ENCODE peak calls at places on chromosome 10, in five cellular contexts. R is heart left ventricle, O is body of pancreas, J is suprapubic skin, S is ovary. N is an unnamed sample. For H3K9me3, the result is how much of the 10 kb centered on the place peaks cover.

GRCh38 chr10:132906836-132907235 is 35.5 kb downstream of the CFAP46 start:
- DNase-seq in O (no peak), S (no peak), R (no peak), J (no peak), N (peak)

GRCh38 chr10:36725581-36726520 is 399.5 kb upstream of the ANKRD30A start:
- DNase-seq in S (no peak), R (no peak), J (no peak), O (peak), N (peak)

GRCh38 chr10:12444981-12445700 is 95.8 kb downstream of the CAMK1D start:
- DNase-seq in S (no peak), J (no peak), R (no peak), O (no peak), N (no peak)

GRCh38 chr10:62093863-62094291 is 174.8 kb downstream of the RTKN2 start:
- DNase-seq in R (no peak), O (no peak), S (no peak), J (no peak), N (no peak)

GRCh38 chr10:76119515-76119914 is 688.1 kb downstream of the LRMDA start:
- DNase-seq in R (no peak), J (no peak), O (no peak), S (no peak), N (no peak)

GRCh38 chr10:60820093-60820769 is 42.0 kb downstream of the CDK1 start:
- DNase-seq in S (no peak), O (no peak), R (no peak), J (no peak), N (no peak)

GRCh38 chr10:124708922-124709520 is 35.2 kb downstream of the FAM53B start:
- DNase-seq in R (no peak), O (no peak), J (no peak), S (no peak), N (peak)

GRCh38 chr10:52146766-52147165 is 167.3 kb upstream of the DKK1 start:
- DNase-seq in S (no peak), O (no peak), R (no peak), J (no peak), N (no peak)

GRCh38 chr10:123392182-123392930 is 238.2 kb downstream of the BUB3 start:
- DNase-seq in R (no peak), O (no peak), S (no peak), J (no peak), N (no peak)

DNA sequence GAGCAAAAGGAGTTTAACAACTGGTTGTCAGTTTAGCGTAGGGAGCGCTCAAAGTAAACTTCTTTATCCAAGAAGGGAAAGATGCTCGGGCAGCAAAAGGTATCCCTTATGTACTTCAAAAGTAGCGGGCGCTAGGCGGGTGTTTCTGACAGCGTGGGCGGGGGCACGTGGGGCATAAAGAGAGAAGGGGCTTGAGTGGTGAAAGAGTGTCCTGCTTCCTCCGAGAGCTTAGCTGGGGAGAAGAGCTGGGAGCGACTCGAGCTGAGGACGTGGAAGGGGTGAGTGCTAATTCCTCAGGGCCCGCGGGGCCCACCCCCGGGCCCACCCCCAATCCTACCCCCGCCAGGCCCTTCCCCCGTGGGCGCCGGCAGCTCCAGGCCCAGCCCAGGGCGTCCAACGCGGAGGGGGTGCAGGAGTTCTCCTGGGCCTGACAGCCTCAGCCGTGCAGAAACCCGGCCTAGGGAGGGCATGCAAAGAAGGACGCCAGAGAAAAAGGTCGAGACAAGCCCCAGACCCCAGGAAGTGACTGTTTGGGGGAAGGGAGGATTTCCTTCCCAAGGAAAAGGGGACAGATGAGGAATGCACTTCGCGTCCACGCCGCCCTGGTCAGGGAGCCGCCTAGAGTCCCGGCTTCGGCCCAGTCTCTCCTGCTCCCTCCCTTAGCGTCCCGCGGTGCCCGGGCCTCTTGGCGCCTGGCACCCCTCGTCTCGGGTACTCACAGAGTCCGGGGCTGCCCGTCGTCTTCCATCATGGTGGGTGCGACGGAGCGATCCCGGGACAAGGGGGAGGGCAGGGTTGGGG is 849 bp downstream of the TIAL1 start:
- DNase-seq in R (peak), O (peak), J (peak), S (peak), N (peak)
- TF ChIP-seq POLR2A in R (no peak), O (no peak), J (no peak), S (no peak), N (no peak)

GRCh38 chr10:70726909-70727495 is 54.7 kb downstream of the ADAMTS14 start:
- DNase-seq in O (no peak), S (no peak), J (no peak), R (no peak), N (no peak)

GRCh38 chr10:70729763-70730357 is 55.3 kb downstream of the TBATA start:
- DNase-seq in S (peak), J (no peak), O (peak), R (no peak), N (no peak)

GRCh38 chr10:70723771-70724170 is 51.5 kb downstream of the ADAMTS14 start:
- DNase-seq in O (no peak), S (no peak), R (no peak), J (no peak), N (no peak)

GRCh38 chr10:70730955-70731354 is 54.2 kb downstream of the TBATA start:
- DNase-seq in O (no peak), J (no peak), S (no peak), R (no peak), N (no peak)

DNA sequence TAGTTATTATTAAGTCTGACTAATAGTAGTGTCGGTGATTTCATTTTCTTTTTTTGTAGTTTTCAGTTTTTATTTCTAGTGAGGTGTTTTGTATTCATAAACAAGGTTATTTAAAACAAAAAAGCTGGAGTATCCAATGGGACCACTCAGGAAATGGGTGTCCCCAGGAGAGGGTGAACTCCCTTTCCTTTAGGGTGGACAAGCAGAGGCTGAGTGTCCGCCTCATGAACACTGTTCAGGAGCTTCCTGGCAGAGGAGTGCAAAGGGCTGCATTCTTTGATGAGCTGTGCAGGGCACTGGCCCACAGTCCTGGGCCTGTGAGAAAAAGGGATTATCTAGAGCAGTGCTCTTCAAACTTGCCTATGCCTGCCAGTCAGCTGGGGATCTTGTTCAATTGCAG is 56.0 kb downstream of the ADAMTS14 start:
- DNase-seq in S (no peak), R (no peak), J (no peak), O (no peak), N (no peak)
- H3K9me3 ChIP-seq in S (under half), R (under half), J (under half), O (under half), N (under half)

GRCh38 chr10:27072436-27073114 is 27.7 kb downstream of the ANKRD26 start:
- DNase-seq in S (no peak), J (no peak), O (no peak), R (no peak), N (no peak)
- TF ChIP-seq CTCF in S (no peak), J (no peak), O (no peak), R (no peak), N (no peak)

DNA sequence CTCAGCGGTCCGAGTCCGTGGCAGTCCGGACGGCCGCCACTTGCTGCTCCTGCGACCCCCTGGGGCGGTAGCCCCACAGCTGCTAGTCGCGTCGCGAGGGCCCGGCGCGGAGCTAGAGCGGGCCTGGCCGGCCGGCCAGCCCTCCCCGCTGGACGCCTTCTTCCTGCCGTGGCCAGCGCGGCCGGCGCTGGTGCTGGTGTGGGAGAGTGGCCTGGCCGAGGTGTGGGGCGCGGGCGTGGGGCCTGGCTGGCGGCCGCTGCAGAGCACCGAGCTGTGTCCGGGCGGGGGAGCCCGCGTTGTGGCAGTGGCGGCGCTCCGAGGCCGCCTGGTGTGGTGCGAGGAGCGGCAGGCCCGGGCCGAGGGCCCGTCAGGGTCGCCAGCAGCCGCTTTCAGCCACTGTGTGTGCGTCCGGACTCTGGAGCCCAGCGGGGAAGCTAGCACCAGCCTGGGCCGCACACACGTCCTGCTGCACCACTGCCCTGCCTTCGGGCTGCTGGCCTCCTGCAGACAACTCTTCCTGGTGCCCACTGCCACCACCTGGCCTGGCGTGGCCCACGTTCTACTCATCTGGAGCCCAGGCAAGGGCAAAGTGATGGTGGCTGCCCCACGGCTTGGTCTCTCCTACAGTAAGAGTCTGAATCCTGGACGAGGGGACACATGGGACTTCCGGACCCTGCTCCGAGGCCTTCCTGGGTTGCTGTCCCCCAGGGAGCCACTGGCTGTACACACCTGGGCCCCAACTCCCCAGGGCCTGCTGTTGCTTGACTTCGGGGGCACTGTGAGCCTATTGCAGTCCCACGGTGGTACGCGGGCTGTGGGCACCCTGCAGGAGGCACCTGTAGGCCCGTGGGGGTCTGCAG is 642 bp downstream of the HPS6 start:
- DNase-seq in R (peak), J (no peak), S (peak), O (peak), N (no peak)
- TF ChIP-seq POLR2A in R (no peak), J (no peak), S (no peak), O (no peak), N (no peak)

DNA sequence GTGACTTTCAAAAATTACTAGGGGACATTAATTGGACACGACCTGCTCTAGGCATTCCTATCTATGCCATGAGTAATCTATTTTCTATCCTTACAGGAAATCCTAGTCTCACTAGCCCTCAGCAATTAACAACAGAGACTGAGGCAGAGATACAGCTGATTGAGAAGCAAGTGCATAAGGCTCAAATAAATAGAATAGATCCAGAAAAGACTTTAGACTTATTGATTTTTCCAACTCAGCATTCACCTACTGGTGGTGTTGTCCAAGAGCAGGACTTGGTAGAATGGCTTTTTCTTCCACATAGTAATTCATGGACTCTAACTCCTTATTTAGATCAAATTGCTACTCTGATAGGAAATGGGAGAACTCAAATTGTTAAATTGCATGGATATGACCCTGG is 148.0 kb downstream of the ZNF33B start:
- DNase-seq in S (no peak), R (no peak), J (no peak), O (no peak), N (no peak)
- H3K9me3 ChIP-seq in S (under half), R (under half), J (under half), O (under half), N (under half)

GRCh38 chr10:80477-81105 is 31.5 kb upstream of the TUBB8 start:
- DNase-seq in R (no peak), J (no peak), S (no peak), O (peak), N (no peak)

GRCh38 chr10:79816-80215 is 30.7 kb upstream of the TUBB8 start:
- DNase-seq in J (no peak), O (no peak), R (no peak), S (no peak), N (no peak)

GRCh38 chr10:83930-84530 is 34.9 kb upstream of the TUBB8 start:
- DNase-seq in S (no peak), O (no peak), J (no peak), R (no peak), N (no peak)

DNA sequence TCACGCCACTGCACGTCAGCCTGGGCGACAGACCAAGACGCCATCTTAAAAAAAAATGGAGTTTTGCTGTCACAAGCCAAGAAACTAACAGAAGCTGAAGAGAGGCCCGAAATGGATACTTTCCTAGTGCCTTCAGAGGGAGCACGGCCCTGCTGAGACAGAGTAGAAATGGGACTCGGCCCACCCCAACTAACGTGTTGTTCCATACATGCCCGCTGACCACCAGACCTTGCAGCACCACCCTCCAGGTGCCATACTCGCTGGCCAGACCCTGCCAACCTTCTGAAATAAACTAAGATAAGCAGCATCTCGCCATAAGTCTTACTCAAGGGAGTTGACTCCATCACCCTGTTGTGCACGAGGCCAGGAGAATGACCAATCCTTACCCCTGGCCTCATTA is 29.5 kb upstream of the TUBB8 start:
- DNase-seq in O (no peak), S (no peak), R (no peak), J (no peak), N (no peak)
- TF ChIP-seq CTCF in O (no peak), S (no peak), R (no peak), J (no peak), N (no peak)

GRCh38 chr10:934746-935406 is 3.4 kb upstream of the LARP4B start:
- DNase-seq in R (no peak), S (no peak), O (no peak), J (no peak), N (no peak)

GRCh38 chr10:930415-931325 is 835 bp downstream of the LARP4B start:
- DNase-seq in O (peak), S (peak), J (peak), R (peak), N (peak)

GRCh38 chr10:932589-932988 is 1.1 kb upstream of the LARP4B start:
- DNase-seq in R (peak), S (peak), J (no peak), O (no peak), N (peak)

GRCh38 chr10:929965-930364 is 1.5 kb downstream of the LARP4B start:
- DNase-seq in R (no peak), S (no peak), J (no peak), O (peak), N (no peak)

GRCh38 chr10:931326-932318 is at the start of gene LARP4B:
- DNase-seq in J (peak), O (peak), R (peak), S (peak), N (peak)
- TF ChIP-seq POLR2A in J (peak), O (peak), R (no peak), S (peak), N (peak)

GRCh38 chr10:10687751-10688150 is 329.9 kb upstream of the CELF2 start:
- DNase-seq in R (no peak), S (no peak), J (no peak), O (no peak), N (no peak)
- H3K9me3 ChIP-seq in R (under half), S (under half), J (under half), O (under half), N (under half)

GRCh38 chr10:7525314-7526016 is 114.6 kb upstream of the SFMBT2 start:
- DNase-seq in J (peak), S (peak), O (peak), R (peak), N (no peak)

GRCh38 chr10:7526017-7526400 is 115.2 kb upstream of the SFMBT2 start:
- DNase-seq in O (no peak), J (peak), R (no peak), S (no peak), N (no peak)

GRCh38 chr10:7527468-7527867 is 116.6 kb upstream of the SFMBT2 start:
- DNase-seq in O (no peak), S (no peak), R (no peak), J (peak), N (no peak)

GRCh38 chr10:7532723-7533498 is 122.1 kb upstream of the SFMBT2 start:
- DNase-seq in R (no peak), O (no peak), J (peak), S (no peak), N (no peak)

GRCh38 chr10:7529638-7530037 is 118.8 kb upstream of the SFMBT2 start:
- DNase-seq in O (no peak), J (peak), S (no peak), R (no peak), N (no peak)
- TF ChIP-seq CTCF in O (peak), J (peak), S (no peak), R (peak), N (no peak)

DNA sequence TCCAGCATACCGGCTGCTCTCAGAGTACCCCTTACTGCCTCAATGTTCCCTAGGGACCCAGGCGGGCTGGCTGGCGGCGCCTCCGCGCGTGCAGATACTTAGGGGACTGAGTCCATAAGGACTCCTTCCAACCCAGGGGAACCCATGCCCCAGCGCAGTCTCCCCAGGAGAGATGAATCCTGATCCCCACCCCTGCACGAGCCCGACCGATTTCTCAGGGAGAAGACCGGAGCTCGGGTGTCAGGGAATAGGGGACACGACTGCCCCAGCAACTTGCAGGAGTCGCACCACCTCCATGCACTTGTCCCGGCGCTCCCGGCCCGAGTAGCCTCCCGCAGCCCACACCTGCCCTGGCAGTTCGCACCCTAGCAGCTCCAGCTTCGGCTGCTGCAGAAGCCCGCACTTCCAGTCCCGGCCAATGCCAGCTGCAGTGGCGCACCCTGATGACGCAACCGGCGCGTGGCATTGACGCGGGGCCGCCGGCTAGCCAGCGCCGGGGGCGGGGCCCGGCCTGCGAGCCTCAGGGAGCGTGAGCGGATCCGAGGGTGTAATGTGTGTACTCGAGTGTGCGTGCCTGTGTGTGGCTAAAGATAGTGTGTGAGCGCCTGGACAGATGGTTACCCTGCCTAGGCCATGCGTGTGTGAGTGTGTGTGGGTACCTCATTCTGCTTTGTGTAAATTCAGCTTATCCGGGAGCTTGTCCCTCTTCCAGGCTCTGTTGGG is at the start of gene GPAM:
- DNase-seq in O (peak), J (peak), R (peak), S (peak), N (peak)
- TF ChIP-seq POLR2A in O (peak), J (no peak), R (no peak), S (peak), N (peak)

N was measured in spleen.